ENCODE peak calls at places on chromosomes 5 and 9, in nine cellular contexts. D is mesenchymal stem cell, W is hepatic stellate cell, S is epithelial cell of esophagus, C is fibroblast of mammary gland, Z is RPMI8226, N is bronchial epithelial cell, G is AG10803, F is activated T-helper 1 cell treated with Interleukin-2 at 50 U/mL for 16 hours. V is an unnamed sample.

GRCh38 chr9:18605763-18606162 is 131.8 kb downstream of the ADAMTSL1 start:
- DNase-seq in D (peak), W (no peak), C (peak), F (no peak), G (peak), N (no peak), S (no peak), Z (peak), V (no peak)

GRCh38 chr5:97231025-97231636 is 48.1 kb upstream of the RIOK2 start:
- DNase-seq in F (no peak), D (peak), G (peak), S (peak), Z (peak), W (peak), N (peak), C (peak), V (peak)

GRCh38 chr5:98905857-98906688 is 22.7 kb downstream of the CHD1 start:
- DNase-seq in S (peak), G (peak), Z (peak), N (peak), C (peak), D (peak), F (no peak), W (no peak), V (peak)

GRCh38 chr5:169029661-169030274 is 271.2 kb downstream of the SLIT3 start:
- DNase-seq in N (no peak), G (peak), C (no peak), Z (no peak), D (no peak), S (no peak), W (no peak), F (no peak), V (no peak)

GRCh38 chr9:92463989-92464388 is 18.3 kb downstream of the ASPN start:
- DNase-seq in C (peak), G (peak), F (no peak), D (peak), W (peak), S (peak), Z (no peak), N (peak), V (peak)

GRCh38 chr5:141795421-141795820 is 82.8 kb downstream of the PCDH1 start:
- DNase-seq in W (no peak), Z (no peak), S (no peak), C (no peak), F (no peak), D (no peak), N (no peak), G (no peak), V (no peak)

GRCh38 chr5:51185985-51186384 is 197.3 kb upstream of the ISL1 start:
- DNase-seq in D (no peak), C (no peak), N (no peak), W (no peak), F (no peak), Z (no peak), S (no peak), G (no peak), V (no peak)

GRCh38 chr5:171913987-171914273 is 92.5 kb downstream of the FBXW11 start:
- DNase-seq in F (no peak), Z (no peak), N (no peak), D (no peak), S (no peak), G (peak), C (peak), W (peak), V (no peak)

GRCh38 chr5:97042981-97043380 is 99.4 kb downstream of the LIX1 start:
- DNase-seq in F (no peak), C (no peak), G (no peak), S (peak), Z (no peak), D (no peak), N (peak), W (no peak), V (no peak)

GRCh38 chr9:96420468-96421219 is 2.5 kb upstream of the ZNF367 start:
- DNase-seq in G (peak), Z (peak), S (peak), N (peak), C (peak), F (no peak), W (peak), D (peak), V (peak)

GRCh38 chr5:160470437-160471341 is 49.0 kb downstream of the PTTG1 start:
- DNase-seq in G (peak), S (no peak), D (no peak), N (no peak), F (no peak), C (peak), W (no peak), Z (no peak), V (peak)

GRCh38 chr9:87673446-87674109 is 52.3 kb upstream of the CTSL start:
- DNase-seq in W (no peak), S (no peak), G (no peak), F (no peak), N (no peak), Z (no peak), D (no peak), C (no peak), V (no peak)

GRCh38 chr9:134377976-134378375 is 51.7 kb downstream of the RXRA start:
- DNase-seq in Z (no peak), W (peak), S (peak), N (no peak), C (no peak), D (no peak), F (no peak), G (peak), V (peak)

V was measured in PC-3.